ENCODE peak calls at places on chromosomes 3 and 15, in ten cellular contexts. One of them, this sample, is unnamed.

GRCh38 chr15:66931768-66932633 is 133.4 kb upstream of the SMAD3 start:
- DNase-seq in T-cell: no peak
- DNase-seq in immature natural killer cell: no peak
- DNase-seq in M059J: peak
- DNase-seq in T1000: peak
- DNase-seq in A172: peak
- DNase-seq in AG08396: peak
- DNase-seq in AG04450: no peak
- DNase-seq in BJ: peak
- DNase-seq in psoas muscle: no peak
- DNase-seq in this sample: no peak

GRCh38 chr3:142180761-142181362 is 31.5 kb upstream of the TFDP2 start:
- DNase-seq in AG08396: peak
- DNase-seq in M059J: peak
- DNase-seq in A172: peak
- DNase-seq in BJ: no peak
- DNase-seq in T1000: no peak
- DNase-seq in immature natural killer cell: peak
- DNase-seq in AG04450: no peak
- DNase-seq in psoas muscle: peak
- DNase-seq in T-cell: no peak
- DNase-seq in this sample: peak

GRCh38 chr15:68610825-68611224 is 32.0 kb downstream of the CORO2B start:
- DNase-seq in BJ: no peak
- DNase-seq in immature natural killer cell: no peak
- DNase-seq in T-cell: no peak
- DNase-seq in AG04450: no peak
- DNase-seq in T1000: no peak
- DNase-seq in M059J: no peak
- DNase-seq in AG08396: no peak
- DNase-seq in A172: no peak
- DNase-seq in psoas muscle: no peak
- DNase-seq in this sample: no peak

GRCh38 chr3:17195192-17195611 is 310.4 kb downstream of the PLCL2 start:
- DNase-seq in AG08396: no peak
- DNase-seq in T1000: peak
- DNase-seq in immature natural killer cell: no peak
- DNase-seq in psoas muscle: no peak
- DNase-seq in T-cell: no peak
- DNase-seq in A172: no peak
- DNase-seq in M059J: no peak
- DNase-seq in BJ: no peak
- DNase-seq in AG04450: no peak
- DNase-seq in this sample: peak

GRCh38 chr15:71422530-71423259 is 307.4 kb downstream of the THSD4 start:
- DNase-seq in M059J: no peak
- DNase-seq in psoas muscle: no peak
- DNase-seq in T1000: no peak
- DNase-seq in T-cell: no peak
- DNase-seq in immature natural killer cell: no peak
- DNase-seq in A172: no peak
- DNase-seq in BJ: no peak
- DNase-seq in AG08396: no peak
- DNase-seq in AG04450: no peak
- DNase-seq in this sample: no peak

GRCh38 chr3:40649346-40649745 is 124.6 kb downstream of the ZNF621 start:
- DNase-seq in T1000: no peak
- DNase-seq in AG08396: no peak
- DNase-seq in AG04450: no peak
- DNase-seq in BJ: no peak
- DNase-seq in psoas muscle: no peak
- DNase-seq in A172: no peak
- DNase-seq in M059J: no peak
- DNase-seq in T-cell: no peak
- DNase-seq in immature natural killer cell: no peak
- DNase-seq in this sample: no peak

GRCh38 chr15:101058735-101059134 is 139.6 kb downstream of the LRRK1 start:
- DNase-seq in immature natural killer cell: no peak
- DNase-seq in AG04450: no peak
- DNase-seq in BJ: no peak
- DNase-seq in A172: no peak
- DNase-seq in M059J: no peak
- DNase-seq in psoas muscle: no peak
- DNase-seq in T-cell: no peak
- DNase-seq in AG08396: no peak
- DNase-seq in T1000: no peak
- DNase-seq in this sample: peak

GRCh38 chr3:77191640-77192039 is 151.7 kb downstream of the ROBO2 start:
- DNase-seq in M059J: no peak
- DNase-seq in psoas muscle: no peak
- DNase-seq in T1000: no peak
- DNase-seq in T-cell: no peak
- DNase-seq in AG08396: no peak
- DNase-seq in A172: no peak
- DNase-seq in immature natural killer cell: no peak
- DNase-seq in BJ: no peak
- DNase-seq in AG04450: no peak
- DNase-seq in this sample: no peak

GRCh38 chr3:106176734-106177133 is 307.9 kb upstream of the CBLB start:
- DNase-seq in A172: no peak
- DNase-seq in immature natural killer cell: peak
- DNase-seq in AG08396: peak
- DNase-seq in psoas muscle: no peak
- DNase-seq in T1000: no peak
- DNase-seq in AG04450: no peak
- DNase-seq in BJ: no peak
- DNase-seq in T-cell: peak
- DNase-seq in M059J: peak
- DNase-seq in this sample: no peak

GRCh38 chr15:86663304-86663703 is 583.6 kb downstream of the AGBL1 start:
- DNase-seq in psoas muscle: no peak
- DNase-seq in M059J: no peak
- DNase-seq in immature natural killer cell: no peak
- DNase-seq in T1000: no peak
- DNase-seq in AG08396: no peak
- DNase-seq in BJ: no peak
- DNase-seq in AG04450: no peak
- DNase-seq in A172: no peak
- DNase-seq in T-cell: no peak
- DNase-seq in this sample: no peak

This sample was measured in D341Med.